ENCODE peak calls at places on chromosomes 5 and 9, in ten cellular contexts. D, J, L, Y, B, Z, U, M, Q and N are unnamed samples.

GRCh38 chr9:99966720-99967119 is 60.3 kb downstream of the STX17 start:
- DNase-seq in L (no peak), Q (peak), B (no peak), U (peak), J (no peak), Y (peak), D (no peak), Z (no peak), M (no peak), N (no peak)

GRCh38 chr5:146680846-146681585 is 165.0 kb upstream of the GPR151 start:
- DNase-seq in U (no peak), J (no peak), B (no peak), M (no peak), Z (no peak), Y (no peak), Q (peak), D (peak), L (no peak), N (no peak)

GRCh38 chr9:89489548-89490527 is 8.1 kb downstream of the SEMA4D start:
- DNase-seq in M (no peak), L (no peak), U (no peak), Y (no peak), Q (no peak), D (no peak), B (no peak), J (no peak), Z (no peak), N (no peak)

GRCh38 chr9:96651626-96652025 is 3.5 kb downstream of the PRXL2C start:
- DNase-seq in Y (peak), B (no peak), Q (peak), U (peak), Z (no peak), M (no peak), J (no peak), D (no peak), L (peak), N (no peak)

GRCh38 chr9:132806723-132807421 is 71.2 kb downstream of the AK8 start:
- DNase-seq in Z (no peak), L (no peak), Q (peak), B (no peak), Y (no peak), M (no peak), D (no peak), J (peak), U (no peak), N (no peak)

GRCh38 chr5:32690153-32690552 is 21.0 kb upstream of the NPR3 start:
- DNase-seq in B (no peak), U (peak), L (peak), J (no peak), Y (no peak), M (no peak), Z (no peak), Q (no peak), D (no peak), N (no peak)

GRCh38 chr9:2319421-2319820 is 302.2 kb upstream of the VLDLR start:
- DNase-seq in B (no peak), Q (no peak), L (no peak), U (peak), Z (no peak), D (no peak), M (no peak), Y (no peak), J (no peak), N (no peak)

GRCh38 chr9:38022203-38022602 is 46.8 kb downstream of the SHB start:
- DNase-seq in M (no peak), L (no peak), D (no peak), Z (no peak), B (no peak), Q (no peak), Y (no peak), J (no peak), U (no peak), N (no peak)

GRCh38 chr5:131984945-131985665 is 26.4 kb downstream of the ACSL6 start:
- DNase-seq in U (no peak), Y (no peak), Z (no peak), D (peak), Q (no peak), L (no peak), J (no peak), B (no peak), M (no peak), N (no peak)

GRCh38 chr5:65100846-65101678 is 332.3 kb downstream of the CWC27 start:
- DNase-seq in J (peak), B (peak), Q (peak), Y (no peak), M (no peak), L (peak), Z (no peak), U (peak), D (no peak), N (peak)

GRCh38 chr9:6051511-6051950 is 36.1 kb upstream of the RANBP6 start:
- DNase-seq in Y (no peak), Q (no peak), Z (no peak), M (no peak), D (no peak), B (no peak), U (no peak), L (no peak), J (no peak), N (no peak)

GRCh38 chr5:1031306-1031959 is 22.8 kb downstream of the NKD2 start:
- DNase-seq in J (peak), Q (no peak), L (no peak), Z (no peak), M (no peak), Y (no peak), B (no peak), D (no peak), U (no peak), N (no peak)